ENCODE peak calls at places on chromosomes 16 and 17, in four cellular contexts. O is NB4, U is GDM1, Y is fibroblast of villous mesenchyme. Z is an unnamed sample.

GRCh38 chr17:17928422-17929386 is 43.5 kb downstream of the TOM1L2 start:
- DNase-seq in O (no peak), U (no peak), Y (no peak), Z (no peak)

GRCh38 chr16:87874639-87875472 is 5.5 kb upstream of the SLC7A5 start:
- DNase-seq in O (no peak), U (no peak), Y (no peak), Z (no peak)

GRCh38 chr16:57694556-57695377 is at the start of gene DRC7:
- DNase-seq in O (peak; percentile 92), U (peak; percentile 79), Y (peak; percentile 22), Z (peak; percentile 85)

GRCh38 chr16:14344945-14345344 is 273.8 kb downstream of the MRTFB start:
- DNase-seq in O (no peak), U (no peak), Y (no peak), Z (no peak)

GRCh38 chr16:66923247-66923851 is 2.0 kb downstream of the RRAD start:
- DNase-seq in O (peak; percentile 50), U (no peak), Y (no peak), Z (no peak)

GRCh38 chr16:22664132-22664531 is 149.8 kb upstream of the HS3ST2 start:
- DNase-seq in O (no peak), U (no peak), Y (no peak), Z (no peak)

GRCh38 chr16:69906838-69907301 is 44.3 kb upstream of the CLEC18A start:
- DNase-seq in O (no peak), U (no peak), Y (peak; percentile 95), Z (no peak)

GRCh38 chr17:8007836-8008235 is 5.4 kb downstream of the GUCY2D start:
- DNase-seq in O (no peak), U (no peak), Y (no peak), Z (no peak)

GRCh38 chr17:31595076-31595475 is 203.6 kb downstream of the RAB11FIP4 start:
- DNase-seq in O (no peak), U (no peak), Y (no peak), Z (no peak)

GRCh38 chr16:47924950-47925349 is 230.8 kb downstream of the ABCC12 start:
- DNase-seq in O (no peak), U (no peak), Y (no peak), Z (no peak)

GRCh38 chr16:8575399-8575798 is 14.9 kb downstream of the TMEM114 start:
- DNase-seq in O (no peak), U (no peak), Y (no peak), Z (no peak)

GRCh38 chr16:21634216-21634615 is 18.2 kb downstream of the IGSF6 start:
- DNase-seq in O (no peak), U (no peak), Y (no peak), Z (no peak)

GRCh38 chr16:75113541-75114121 is 2.9 kb downstream of the LDHD start:
- DNase-seq in O (no peak), U (no peak), Y (no peak), Z (no peak)

Z was measured in CMK.